ENCODE peak calls at places on chromosomes 6 and 20, in four cellular contexts. One of them, this sample, is unnamed.
A peak's percentile ranks its signal among the peaks of the same experiment; 100 is the strongest.

GRCh38 chr20:22312744-22313346 is 271.5 kb downstream of the FOXA2 start:
- DNase-seq in fibroblast of mammary gland: peak; percentile 49
- DNase-seq in upper lobe of right lung: no peak
- DNase-seq in AG04449: no peak
- DNase-seq in this sample: peak; percentile 32

GRCh38 chr20:43941476-43942212 is 27.0 kb downstream of the TOX2 start:
- DNase-seq in fibroblast of mammary gland: peak; percentile 49
- DNase-seq in upper lobe of right lung: no peak
- DNase-seq in AG04449: no peak
- DNase-seq in this sample: no peak

GRCh38 chr6:43668151-43669028 is 19.2 kb downstream of the MRPS18A start:
- DNase-seq in fibroblast of mammary gland: peak; percentile 49
- DNase-seq in upper lobe of right lung: peak; percentile 76
- DNase-seq in AG04449: no peak
- DNase-seq in this sample: peak; percentile 50

GRCh38 chr6:133854167-133854632 is 34.7 kb upstream of the TCF21 start:
- DNase-seq in fibroblast of mammary gland: no peak
- DNase-seq in upper lobe of right lung: no peak
- DNase-seq in AG04449: no peak
- DNase-seq in this sample: no peak

GRCh38 chr20:53801609-53802370 is 208.2 kb upstream of the ZNF217 start:
- DNase-seq in fibroblast of mammary gland: no peak
- DNase-seq in upper lobe of right lung: no peak
- DNase-seq in AG04449: no peak
- DNase-seq in this sample: no peak

GRCh38 chr6:3867616-3868502 is 18.7 kb downstream of the FAM50B start:
- DNase-seq in fibroblast of mammary gland: peak; percentile 87
- DNase-seq in upper lobe of right lung: no peak
- DNase-seq in AG04449: no peak
- DNase-seq in this sample: no peak

GRCh38 chr20:22925613-22925983 is 109.5 kb upstream of the SSTR4 start:
- DNase-seq in fibroblast of mammary gland: peak; percentile 59
- DNase-seq in upper lobe of right lung: no peak
- DNase-seq in AG04449: no peak
- DNase-seq in this sample: no peak

GRCh38 chr20:56422131-56422823 is 10.2 kb downstream of the CASS4 start:
- DNase-seq in fibroblast of mammary gland: peak; percentile 72
- DNase-seq in upper lobe of right lung: no peak
- DNase-seq in AG04449: no peak
- DNase-seq in this sample: peak; percentile 79

GRCh38 chr6:24495516-24495847 is 713 bp downstream of the ALDH5A1 start:
- DNase-seq in fibroblast of mammary gland: peak; percentile 28
- DNase-seq in upper lobe of right lung: peak; percentile 88
- DNase-seq in AG04449: no peak
- DNase-seq in this sample: peak; percentile 30

GRCh38 chr6:117907600-117908245 is 659 bp downstream of the SLC35F1 start:
- DNase-seq in fibroblast of mammary gland: no peak
- DNase-seq in upper lobe of right lung: peak; percentile 65
- DNase-seq in AG04449: no peak
- DNase-seq in this sample: no peak

GRCh38 chr20:36063916-36064660 is 90.5 kb upstream of the EPB41L1 start:
- DNase-seq in fibroblast of mammary gland: no peak
- DNase-seq in upper lobe of right lung: no peak
- DNase-seq in AG04449: no peak
- DNase-seq in this sample: no peak

GRCh38 chr20:63977392-63978276 is 1.8 kb downstream of the SAMD10 start:
- DNase-seq in fibroblast of mammary gland: peak; percentile 77
- DNase-seq in upper lobe of right lung: no peak
- DNase-seq in AG04449: no peak
- DNase-seq in this sample: peak; percentile 55

GRCh38 chr6:149045404-149045803 is 272.1 kb upstream of the TAB2 start:
- DNase-seq in fibroblast of mammary gland: no peak
- DNase-seq in upper lobe of right lung: no peak
- DNase-seq in AG04449: no peak
- DNase-seq in this sample: no peak

GRCh38 chr20:32241807-32242206 is 34.1 kb downstream of the POFUT1 start:
- DNase-seq in fibroblast of mammary gland: no peak
- DNase-seq in upper lobe of right lung: no peak
- DNase-seq in AG04449: no peak
- DNase-seq in this sample: no peak

GRCh38 chr20:43736588-43737091 is 9.8 kb upstream of the GTSF1L start:
- DNase-seq in fibroblast of mammary gland: no peak
- DNase-seq in upper lobe of right lung: no peak
- DNase-seq in AG04449: no peak
- DNase-seq in this sample: no peak

GRCh38 chr20:36856196-36856595 is 19.7 kb upstream of the TLDC2 start:
- DNase-seq in fibroblast of mammary gland: peak; percentile 57
- DNase-seq in upper lobe of right lung: no peak
- DNase-seq in AG04449: no peak
- DNase-seq in this sample: no peak

GRCh38 chr6:111030008-111031006 is 48.5 kb downstream of the RPF2 start:
- DNase-seq in fibroblast of mammary gland: peak; percentile 56
- DNase-seq in upper lobe of right lung: peak; percentile 66
- DNase-seq in AG04449: no peak
- DNase-seq in this sample: peak; percentile 20

GRCh38 chr20:59645316-59645715 is 41.0 kb downstream of the PHACTR3 start:
- DNase-seq in fibroblast of mammary gland: no peak
- DNase-seq in upper lobe of right lung: no peak
- DNase-seq in AG04449: no peak
- DNase-seq in this sample: no peak

GRCh38 chr20:59646487-59646886 is 42.1 kb downstream of the PHACTR3 start:
- DNase-seq in fibroblast of mammary gland: no peak
- DNase-seq in upper lobe of right lung: no peak
- DNase-seq in AG04449: no peak
- DNase-seq in this sample: no peak

GRCh38 chr20:59647271-59647670 is 42.9 kb downstream of the PHACTR3 start:
- DNase-seq in fibroblast of mammary gland: no peak
- DNase-seq in upper lobe of right lung: no peak
- DNase-seq in AG04449: no peak
- DNase-seq in this sample: no peak

GRCh38 chr20:59644371-59644939 is 40.1 kb downstream of the PHACTR3 start:
- DNase-seq in fibroblast of mammary gland: no peak
- DNase-seq in upper lobe of right lung: no peak
- DNase-seq in AG04449: no peak
- DNase-seq in this sample: no peak

DNA sequence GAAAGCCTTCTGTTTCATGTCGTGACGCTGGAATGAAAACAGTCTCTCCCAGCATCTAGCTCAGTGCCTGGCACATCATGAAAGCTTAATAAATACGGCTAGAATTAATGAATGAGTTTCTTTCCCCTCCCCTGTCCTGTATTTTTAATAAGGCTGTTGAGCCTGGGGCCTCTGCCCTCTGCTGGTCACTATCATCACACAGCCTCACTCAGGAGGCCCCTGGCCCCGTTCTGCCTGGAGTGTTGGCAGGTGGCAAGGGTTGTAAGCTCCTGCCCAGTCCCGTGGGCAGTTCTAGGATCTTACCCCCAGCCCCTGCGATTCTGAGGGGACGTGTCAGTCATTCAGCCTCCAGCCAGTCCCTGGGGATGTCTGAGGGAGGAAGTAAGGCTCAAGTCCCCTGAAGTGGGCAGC is 41.4 kb downstream of the PHACTR3 start:
- DNase-seq in fibroblast of mammary gland: no peak
- DNase-seq in upper lobe of right lung: no peak
- DNase-seq in AG04449: no peak
- DNase-seq in this sample: no peak
- TF ChIP-seq CTCF in fibroblast of mammary gland: no peak
- TF ChIP-seq CTCF in upper lobe of right lung: peak; percentile 15
- TF ChIP-seq CTCF in AG04449: no peak
- TF ChIP-seq CTCF in this sample: no peak

DNA sequence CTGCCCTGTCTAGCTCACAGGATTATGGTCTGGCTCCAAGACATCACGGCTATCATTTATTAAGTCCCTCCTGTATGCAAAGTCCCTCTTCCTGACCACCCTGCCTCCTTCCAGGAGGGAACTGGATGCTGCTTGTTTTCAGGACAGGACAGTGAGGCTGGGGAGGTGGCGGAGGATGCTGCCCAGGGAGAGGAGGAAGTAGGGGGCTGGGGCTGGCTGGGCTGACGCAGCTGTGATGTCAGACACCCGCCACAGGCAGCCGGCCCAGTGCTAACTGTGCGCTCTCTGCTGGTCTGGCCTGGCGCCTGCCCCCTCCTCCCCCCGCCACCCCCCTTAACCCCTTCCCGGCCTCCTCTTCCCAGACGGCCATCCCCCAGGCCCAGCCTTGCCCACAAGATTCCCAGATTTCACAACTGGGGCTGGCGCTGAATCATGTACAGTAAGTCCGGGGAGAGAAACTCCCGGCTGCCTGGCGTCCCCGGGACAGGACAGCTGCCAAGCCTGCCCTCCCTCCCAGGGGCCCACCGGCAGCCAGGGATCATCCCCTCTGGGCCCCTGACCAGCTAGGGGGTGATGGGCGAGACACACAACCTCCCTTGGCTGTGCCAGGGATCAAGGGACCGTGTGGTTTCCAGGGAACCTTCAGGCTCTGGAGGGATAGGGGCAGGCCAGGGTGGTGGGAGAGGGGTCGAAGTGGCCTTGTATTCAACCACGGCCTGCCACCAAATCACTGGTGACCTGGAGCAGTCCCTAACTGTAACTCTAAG is 118.1 kb downstream of the CEBPB start:
- DNase-seq in fibroblast of mammary gland: peak; percentile 99
- DNase-seq in upper lobe of right lung: peak; percentile 91
- DNase-seq in AG04449: peak; percentile 98
- DNase-seq in this sample: peak; percentile 100
- H3K4me3 ChIP-seq in fibroblast of mammary gland: no peak overlapping the region
- H3K4me3 ChIP-seq in upper lobe of right lung: peak overlapping the region; percentile 8
- H3K4me3 ChIP-seq in AG04449: peak overlapping the region; percentile 33
- H3K4me3 ChIP-seq in this sample: peak overlapping the region; percentile 40

GRCh38 chr6:56845027-56845426 is 109.9 kb upstream of the BEND6 start:
- DNase-seq in fibroblast of mammary gland: no peak
- DNase-seq in upper lobe of right lung: no peak
- DNase-seq in AG04449: no peak
- DNase-seq in this sample: no peak

GRCh38 chr6:56841372-56841749 is 113.5 kb upstream of the BEND6 start:
- DNase-seq in fibroblast of mammary gland: no peak
- DNase-seq in upper lobe of right lung: no peak
- DNase-seq in AG04449: no peak
- DNase-seq in this sample: no peak

GRCh38 chr6:56842602-56843475 is 112.1 kb upstream of the BEND6 start:
- DNase-seq in fibroblast of mammary gland: peak; percentile 66
- DNase-seq in upper lobe of right lung: peak; percentile 77
- DNase-seq in AG04449: no peak
- DNase-seq in this sample: peak; percentile 49

GRCh38 chr6:56841751-56842150 is 113.2 kb upstream of the BEND6 start:
- DNase-seq in fibroblast of mammary gland: no peak
- DNase-seq in upper lobe of right lung: no peak
- DNase-seq in AG04449: no peak
- DNase-seq in this sample: no peak

DNA sequence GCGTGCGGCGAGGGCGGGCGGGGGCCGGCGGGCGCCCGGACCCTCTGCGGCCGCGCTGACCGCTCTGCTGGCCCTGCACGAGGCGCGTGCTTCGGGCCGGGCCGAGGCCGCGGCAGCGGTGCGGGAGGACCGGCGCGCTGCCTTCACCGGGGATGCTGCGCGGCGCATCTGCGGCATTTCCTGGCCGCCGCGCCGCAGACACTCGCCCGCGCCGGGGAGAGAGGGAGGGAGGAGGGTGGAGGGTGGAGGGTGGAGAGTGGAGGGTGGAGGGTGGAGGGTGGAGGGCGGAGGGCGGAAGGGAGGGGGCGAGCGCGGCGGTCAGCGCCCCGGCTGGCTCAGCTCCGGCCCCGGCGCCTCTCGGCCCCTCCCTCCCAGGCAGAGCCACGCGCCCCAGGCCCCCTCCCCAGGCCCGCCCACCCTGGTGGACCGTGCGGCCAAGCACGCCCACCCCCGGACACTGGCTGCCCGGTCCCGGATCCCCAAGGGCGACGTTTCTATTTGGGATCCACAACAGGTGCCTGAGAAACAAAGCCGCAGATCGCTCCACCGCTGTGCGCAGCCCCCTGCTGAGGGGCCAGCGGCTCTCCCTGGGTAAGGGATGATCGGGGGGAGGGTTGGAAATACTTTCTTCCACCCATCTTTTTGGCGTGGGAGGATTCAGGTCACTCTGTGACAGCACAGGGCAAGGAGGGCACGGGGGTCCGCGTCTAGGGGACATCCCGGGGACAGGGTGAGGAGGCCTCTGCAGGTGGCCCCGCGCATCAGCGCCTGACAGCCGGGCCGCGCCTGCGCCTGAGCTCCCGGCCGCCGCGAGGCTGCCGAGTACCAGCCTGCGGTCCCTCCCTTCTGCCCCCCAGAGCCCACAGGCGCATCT is 111.2 kb upstream of the BEND6 start:
- DNase-seq in fibroblast of mammary gland: peak; percentile 69
- DNase-seq in upper lobe of right lung: peak; percentile 84
- DNase-seq in AG04449: no peak
- DNase-seq in this sample: peak; percentile 79
- TF ChIP-seq CTCF in fibroblast of mammary gland: no peak
- TF ChIP-seq CTCF in upper lobe of right lung: no peak
- TF ChIP-seq CTCF in AG04449: peak; percentile 80
- TF ChIP-seq CTCF in this sample: peak; percentile 65

GRCh38 chr6:89978749-89979145 is 84.5 kb downstream of the GJA10 start:
- DNase-seq in fibroblast of mammary gland: no peak
- DNase-seq in upper lobe of right lung: no peak
- DNase-seq in AG04449: no peak
- DNase-seq in this sample: no peak

GRCh38 chr6:89974776-89975175 is 80.5 kb downstream of the GJA10 start:
- DNase-seq in fibroblast of mammary gland: no peak
- DNase-seq in upper lobe of right lung: no peak
- DNase-seq in AG04449: no peak
- DNase-seq in this sample: no peak

GRCh38 chr6:89979473-89980119 is 85.3 kb downstream of the GJA10 start:
- DNase-seq in fibroblast of mammary gland: no peak
- DNase-seq in upper lobe of right lung: no peak
- DNase-seq in AG04449: no peak
- DNase-seq in this sample: no peak

GRCh38 chr6:89977808-89978748 is 83.8 kb downstream of the GJA10 start:
- DNase-seq in fibroblast of mammary gland: peak; percentile 89
- DNase-seq in upper lobe of right lung: no peak
- DNase-seq in AG04449: peak; percentile 70
- DNase-seq in this sample: peak; percentile 76

DNA sequence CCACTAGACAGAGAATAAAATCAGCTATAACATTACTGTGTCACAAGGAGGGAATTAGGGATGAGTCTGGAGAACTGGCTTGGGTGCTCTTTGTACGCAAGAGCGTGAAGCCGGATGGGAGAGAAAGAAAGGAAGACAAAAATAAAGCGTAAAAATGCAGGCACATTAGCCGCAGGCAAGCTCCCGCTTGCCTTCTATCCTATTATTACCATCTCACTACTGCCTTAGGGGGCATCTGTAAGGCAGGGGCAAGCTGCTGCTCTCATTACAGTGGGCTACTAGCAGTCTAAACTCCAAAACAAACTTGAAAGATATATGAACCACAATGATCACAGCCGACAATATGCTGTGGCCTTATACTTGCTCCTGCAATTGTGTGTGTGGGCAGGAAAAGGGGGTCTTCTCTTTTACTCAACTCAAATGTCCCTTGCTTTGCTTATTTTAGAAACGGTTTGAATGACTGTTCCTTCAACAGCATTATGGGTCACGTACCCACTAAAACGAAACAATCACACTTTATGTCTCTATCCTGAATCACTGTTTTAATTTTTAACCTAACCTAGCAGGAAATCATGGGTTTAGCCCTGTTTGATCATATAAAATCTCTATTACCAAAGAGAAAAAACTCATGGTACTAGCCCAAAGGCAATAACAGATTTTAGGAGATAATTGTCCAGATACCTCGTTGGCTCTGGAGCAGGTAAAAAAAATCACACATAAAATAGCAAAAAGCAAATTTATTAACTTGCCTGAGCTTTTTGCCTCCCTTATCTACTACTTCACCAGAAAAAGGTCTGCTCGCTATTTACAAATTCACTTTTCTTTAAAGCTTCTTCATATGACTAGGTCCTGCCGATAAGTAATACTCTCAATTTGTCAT is 82.1 kb downstream of the GJA10 start:
- DNase-seq in fibroblast of mammary gland: no peak
- DNase-seq in upper lobe of right lung: no peak
- DNase-seq in AG04449: no peak
- DNase-seq in this sample: no peak
- H3K4me3 ChIP-seq in fibroblast of mammary gland: no peak overlapping the region
- H3K4me3 ChIP-seq in upper lobe of right lung: no peak overlapping the region
- H3K4me3 ChIP-seq in AG04449: no peak overlapping the region
- H3K4me3 ChIP-seq in this sample: no peak overlapping the region